ENCODE peak calls at places on chromosomes 13 and 19, in five cellular contexts. K is ascending aorta; O is stimulated activated CD4-positive, alpha-beta T cell treated with anti-CD3 and anti-CD28 coated beads, Interleukin-12 subunit alpha, Interleukin-12 subunit beta, amount 100 ng/mL, for 4 hours; L is activated naive CD4-positive, alpha-beta T cell; F is Peyer's patch. Z is an unnamed sample.

GRCh38 chr13:98313023-98313937 is 136.2 kb upstream of the RNF113B start:
- DNase-seq in O (no peak), K (no peak), L (no peak), F (no peak), Z (no peak)

GRCh38 chr13:22082030-22082429 is 411.2 kb downstream of the FGF9 start:
- DNase-seq in F (no peak), O (no peak), K (no peak), L (no peak), Z (no peak)

GRCh38 chr19:17323973-17324327 is 10.7 kb downstream of the ANO8 start:
- DNase-seq in F (no peak), L (no peak), K (no peak), O (no peak), Z (no peak)

GRCh38 chr19:2865334-2866221 is 1.6 kb upstream of the ZNF556 start:
- DNase-seq in F (no peak), K (no peak), L (no peak), O (no peak), Z (no peak)

GRCh38 chr13:110554946-110555345 is 6.6 kb downstream of the RAB20 start:
- DNase-seq in O (no peak), K (no peak), L (no peak), F (peak), Z (no peak)

GRCh38 chr13:25836709-25837316 is 215.0 kb downstream of the SHISA2 start:
- DNase-seq in K (no peak), O (no peak), F (no peak), L (no peak), Z (no peak)

GRCh38 chr19:39186391-39186790 is 10.4 kb upstream of the NCCRP1 start:
- DNase-seq in L (no peak), F (no peak), O (no peak), K (no peak), Z (no peak)

GRCh38 chr13:27619711-27620376 is 485 bp downstream of the LNX2 start:
- DNase-seq in O (peak), K (no peak), L (peak), F (no peak), Z (peak)

GRCh38 chr13:114135731-114136171 is 3.3 kb upstream of the RASA3 start:
- DNase-seq in L (no peak), K (no peak), O (no peak), F (peak), Z (no peak)

GRCh38 chr13:47334173-47334572 is 437.3 kb upstream of the HTR2A start:
- DNase-seq in L (no peak), O (no peak), K (no peak), F (no peak), Z (no peak)

GRCh38 chr13:73962284-73962683 is 171.9 kb downstream of the KLF12 start:
- DNase-seq in F (no peak), K (no peak), O (no peak), L (no peak), Z (no peak)

GRCh38 chr19:49331616-49332055 is 3.6 kb upstream of the CD37 start:
- DNase-seq in L (no peak), F (no peak), K (no peak), O (peak), Z (peak)

GRCh38 chr19:1073956-1074511 is 7.1 kb downstream of the ARHGAP45 start:
- DNase-seq in F (no peak), L (no peak), K (no peak), O (no peak), Z (no peak)

GRCh38 chr13:35470671-35471465 is 5.6 kb downstream of the MAB21L1 start:
- DNase-seq in O (no peak), K (no peak), F (peak), L (no peak), Z (no peak)

GRCh38 chr19:50332014-50332263 is 2.8 kb upstream of the KCNC3 start:
- DNase-seq in O (no peak), L (no peak), K (no peak), F (no peak), Z (no peak)

GRCh38 chr13:77846173-77846572 is 72.5 kb downstream of the EDNRB start:
- DNase-seq in F (no peak), L (no peak), O (no peak), K (no peak), Z (no peak)

GRCh38 chr19:36973021-36973843 is 57.1 kb downstream of the ZNF568 start:
- DNase-seq in O (peak), L (peak), K (peak), F (peak), Z (no peak)

GRCh38 chr19:21092107-21092506 is 10.1 kb downstream of the ZNF714 start:
- DNase-seq in K (no peak), F (no peak), O (no peak), L (no peak), Z (no peak)

GRCh38 chr19:56091066-56091490 is 30.0 kb downstream of the ZNF787 start:
- DNase-seq in O (no peak), F (no peak), K (no peak), L (no peak), Z (no peak)

GRCh38 chr19:48780684-48781391 is 25.5 kb downstream of the FGF21 start:
- DNase-seq in K (no peak), F (peak), O (no peak), L (no peak), Z (peak)

GRCh38 chr13:20472531-20472930 is 53.1 kb downstream of the CRYL1 start:
- DNase-seq in F (no peak), O (no peak), K (no peak), L (no peak), Z (no peak)

GRCh38 chr13:101452519-101453485 is at the start of gene ITGBL1:
- DNase-seq in F (no peak), L (no peak), O (no peak), K (no peak), Z (no peak)

GRCh38 chr13:76036176-76036575 is 400.0 kb downstream of the LMO7 start:
- DNase-seq in L (no peak), F (no peak), O (no peak), K (no peak), Z (no peak)

GRCh38 chr19:50648659-50649058 is 586 bp upstream of the C19orf81 start:
- DNase-seq in F (no peak), L (no peak), O (no peak), K (no peak), Z (no peak)

GRCh38 chr13:94408300-94409036 is 71.0 kb downstream of the DCT start:
- DNase-seq in L (no peak), F (no peak), K (no peak), O (no peak), Z (no peak)

GRCh38 chr19:42232435-42232834 is 10.0 kb downstream of the GSK3A start:
- DNase-seq in F (no peak), O (no peak), L (no peak), K (no peak), Z (no peak)

GRCh38 chr19:30223866-30224688 is 148.1 kb upstream of the ZNF536 start:
- DNase-seq in L (no peak), K (no peak), F (no peak), O (no peak), Z (no peak)

GRCh38 chr19:7636691-7637373 is at the start of gene STXBP2:
- DNase-seq in O (peak), L (peak), K (peak), F (peak), Z (peak)

GRCh38 chr13:96417956-96418355 is 328.0 kb downstream of the HS6ST3 start:
- DNase-seq in L (no peak), K (no peak), F (no peak), O (no peak), Z (no peak)

GRCh38 chr13:42063105-42063504 is 14.7 kb downstream of the DGKH start:
- DNase-seq in F (no peak), L (no peak), O (no peak), K (no peak), Z (peak)

GRCh38 chr19:14218615-14219330 is 12.8 kb upstream of the ADGRL1 start:
- DNase-seq in K (no peak), L (no peak), F (no peak), O (no peak), Z (no peak)

GRCh38 chr13:27177852-27178251 is 6.2 kb upstream of the USP12 start:
- DNase-seq in K (no peak), F (no peak), O (no peak), L (no peak), Z (peak)